ENCODE peak calls at places on chromosomes 7 and 10, in nine cellular contexts. One of them, this sample, is unnamed.

GRCh38 chr10:107971411-107971810 is 806.9 kb upstream of the SORCS1 start:
- DNase-seq in stomach: no peak
- DNase-seq in IMR-90: no peak
- DNase-seq in ovary: no peak
- DNase-seq in sigmoid colon: no peak
- DNase-seq in esophagus squamous epithelium: no peak
- DNase-seq in endothelial cell of umbilical vein: no peak
- DNase-seq in A549: no peak
- DNase-seq in body of pancreas: no peak
- DNase-seq in this sample: no peak

GRCh38 chr10:115830260-115830970 is 442.6 kb downstream of the GFRA1 start:
- DNase-seq in A549: no peak
- DNase-seq in ovary: no peak
- DNase-seq in body of pancreas: no peak
- DNase-seq in esophagus squamous epithelium: no peak
- DNase-seq in IMR-90: peak; percentile 88
- DNase-seq in endothelial cell of umbilical vein: no peak
- DNase-seq in stomach: no peak
- DNase-seq in sigmoid colon: no peak
- DNase-seq in this sample: no peak

GRCh38 chr10:53918755-53919154 is 882.3 kb downstream of the PCDH15 start:
- DNase-seq in sigmoid colon: no peak
- DNase-seq in esophagus squamous epithelium: no peak
- DNase-seq in endothelial cell of umbilical vein: no peak
- DNase-seq in body of pancreas: no peak
- DNase-seq in ovary: no peak
- DNase-seq in A549: no peak
- DNase-seq in IMR-90: no peak
- DNase-seq in stomach: no peak
- DNase-seq in this sample: no peak

GRCh38 chr7:53642361-53642760 is 606.9 kb downstream of the POM121L12 start:
- DNase-seq in IMR-90: no peak
- DNase-seq in stomach: no peak
- DNase-seq in ovary: no peak
- DNase-seq in A549: no peak
- DNase-seq in sigmoid colon: no peak
- DNase-seq in body of pancreas: no peak
- DNase-seq in esophagus squamous epithelium: no peak
- DNase-seq in endothelial cell of umbilical vein: no peak
- DNase-seq in this sample: no peak

GRCh38 chr10:11208908-11209809 is 191.5 kb downstream of the CELF2 start:
- DNase-seq in IMR-90: no peak
- DNase-seq in esophagus squamous epithelium: no peak
- DNase-seq in sigmoid colon: no peak
- DNase-seq in ovary: no peak
- DNase-seq in A549: no peak
- DNase-seq in body of pancreas: no peak
- DNase-seq in endothelial cell of umbilical vein: peak; percentile 6
- DNase-seq in stomach: no peak
- DNase-seq in this sample: no peak

GRCh38 chr10:126397640-126398382 is 9.5 kb upstream of the ADAM12 start:
- DNase-seq in stomach: no peak
- DNase-seq in esophagus squamous epithelium: no peak
- DNase-seq in sigmoid colon: no peak
- DNase-seq in A549: peak; percentile 58
- DNase-seq in ovary: no peak
- DNase-seq in IMR-90: peak; percentile 98
- DNase-seq in body of pancreas: no peak
- DNase-seq in endothelial cell of umbilical vein: no peak
- DNase-seq in this sample: no peak

GRCh38 chr7:41886906-41887311 is 184.0 kb upstream of the INHBA start:
- DNase-seq in body of pancreas: peak; percentile 17
- DNase-seq in stomach: peak; percentile 28
- DNase-seq in sigmoid colon: peak; percentile 87
- DNase-seq in A549: no peak
- DNase-seq in endothelial cell of umbilical vein: no peak
- DNase-seq in IMR-90: peak; percentile 98
- DNase-seq in ovary: peak; percentile 50
- DNase-seq in esophagus squamous epithelium: no peak
- DNase-seq in this sample: peak; percentile 66

GRCh38 chr10:103767756-103768155 is 87.6 kb downstream of the SH3PXD2A start:
- DNase-seq in stomach: no peak
- DNase-seq in A549: no peak
- DNase-seq in endothelial cell of umbilical vein: no peak
- DNase-seq in ovary: no peak
- DNase-seq in body of pancreas: no peak
- DNase-seq in IMR-90: peak; percentile 33
- DNase-seq in esophagus squamous epithelium: no peak
- DNase-seq in sigmoid colon: no peak
- DNase-seq in this sample: no peak

GRCh38 chr10:60460058-60460457 is 70.4 kb upstream of the ANK3 start:
- DNase-seq in IMR-90: no peak
- DNase-seq in stomach: no peak
- DNase-seq in ovary: no peak
- DNase-seq in body of pancreas: no peak
- DNase-seq in endothelial cell of umbilical vein: no peak
- DNase-seq in sigmoid colon: no peak
- DNase-seq in A549: no peak
- DNase-seq in esophagus squamous epithelium: no peak
- DNase-seq in this sample: no peak

GRCh38 chr7:85829176-85829575 is 642.3 kb upstream of the SEMA3D start:
- DNase-seq in IMR-90: no peak
- DNase-seq in A549: no peak
- DNase-seq in sigmoid colon: no peak
- DNase-seq in endothelial cell of umbilical vein: no peak
- DNase-seq in ovary: no peak
- DNase-seq in esophagus squamous epithelium: no peak
- DNase-seq in body of pancreas: no peak
- DNase-seq in stomach: no peak
- DNase-seq in this sample: no peak

GRCh38 chr7:134034652-134035051 is 92.5 kb upstream of the LRGUK start:
- DNase-seq in esophagus squamous epithelium: no peak
- DNase-seq in endothelial cell of umbilical vein: no peak
- DNase-seq in stomach: no peak
- DNase-seq in body of pancreas: no peak
- DNase-seq in A549: no peak
- DNase-seq in IMR-90: no peak
- DNase-seq in sigmoid colon: no peak
- DNase-seq in ovary: no peak
- DNase-seq in this sample: no peak

GRCh38 chr7:7771452-7771851 is 53.0 kb upstream of the RPA3 start:
- DNase-seq in endothelial cell of umbilical vein: no peak
- DNase-seq in esophagus squamous epithelium: no peak
- DNase-seq in sigmoid colon: no peak
- DNase-seq in ovary: no peak
- DNase-seq in body of pancreas: no peak
- DNase-seq in stomach: no peak
- DNase-seq in A549: no peak
- DNase-seq in IMR-90: peak; percentile 28
- DNase-seq in this sample: no peak

GRCh38 chr7:33529070-33529469 is 376.3 kb upstream of the BMPER start:
- DNase-seq in esophagus squamous epithelium: no peak
- DNase-seq in ovary: no peak
- DNase-seq in body of pancreas: no peak
- DNase-seq in sigmoid colon: no peak
- DNase-seq in stomach: no peak
- DNase-seq in IMR-90: no peak
- DNase-seq in A549: no peak
- DNase-seq in endothelial cell of umbilical vein: no peak
- DNase-seq in this sample: no peak

GRCh38 chr10:110912374-110912773 is 6.6 kb downstream of the BBIP1 start:
- DNase-seq in stomach: no peak
- DNase-seq in sigmoid colon: no peak
- DNase-seq in esophagus squamous epithelium: no peak
- DNase-seq in IMR-90: peak; percentile 80
- DNase-seq in body of pancreas: no peak
- DNase-seq in endothelial cell of umbilical vein: no peak
- DNase-seq in A549: no peak
- DNase-seq in ovary: no peak
- DNase-seq in this sample: no peak

GRCh38 chr10:93589648-93590562 is 11.1 kb downstream of the RBP4 start:
- DNase-seq in A549: no peak
- DNase-seq in stomach: no peak
- DNase-seq in body of pancreas: no peak
- DNase-seq in esophagus squamous epithelium: no peak
- DNase-seq in sigmoid colon: no peak
- DNase-seq in endothelial cell of umbilical vein: no peak
- DNase-seq in IMR-90: no peak
- DNase-seq in ovary: no peak
- DNase-seq in this sample: no peak

GRCh38 chr7:127530148-127530547 is 55.2 kb downstream of the GCC1 start:
- DNase-seq in sigmoid colon: no peak
- DNase-seq in stomach: no peak
- DNase-seq in ovary: no peak
- DNase-seq in body of pancreas: no peak
- DNase-seq in endothelial cell of umbilical vein: no peak
- DNase-seq in A549: no peak
- DNase-seq in esophagus squamous epithelium: no peak
- DNase-seq in IMR-90: no peak
- DNase-seq in this sample: no peak

GRCh38 chr7:47600199-47601118 is 18.5 kb upstream of the TNS3 start:
- DNase-seq in body of pancreas: peak; percentile 53
- DNase-seq in stomach: peak; percentile 47
- DNase-seq in esophagus squamous epithelium: no peak
- DNase-seq in IMR-90: peak; percentile 86
- DNase-seq in endothelial cell of umbilical vein: peak; percentile 55
- DNase-seq in A549: no peak
- DNase-seq in ovary: no peak
- DNase-seq in sigmoid colon: no peak
- DNase-seq in this sample: no peak

GRCh38 chr10:18650618-18651017 is 769 bp downstream of the NSUN6 start:
- DNase-seq in sigmoid colon: no peak
- DNase-seq in esophagus squamous epithelium: no peak
- DNase-seq in stomach: no peak
- DNase-seq in IMR-90: no peak
- DNase-seq in A549: no peak
- DNase-seq in ovary: no peak
- DNase-seq in body of pancreas: no peak
- DNase-seq in endothelial cell of umbilical vein: peak; percentile 40
- DNase-seq in this sample: no peak

GRCh38 chr7:3393862-3394261 is 92.8 kb downstream of the SDK1 start:
- DNase-seq in endothelial cell of umbilical vein: peak; percentile 8
- DNase-seq in sigmoid colon: no peak
- DNase-seq in esophagus squamous epithelium: no peak
- DNase-seq in A549: no peak
- DNase-seq in IMR-90: no peak
- DNase-seq in body of pancreas: no peak
- DNase-seq in stomach: no peak
- DNase-seq in ovary: no peak
- DNase-seq in this sample: no peak
- TF ChIP-seq CTCF in endothelial cell of umbilical vein: no peak
- TF ChIP-seq CTCF in sigmoid colon: no peak
- TF ChIP-seq CTCF in esophagus squamous epithelium: no peak
- TF ChIP-seq CTCF in A549: no peak
- TF ChIP-seq CTCF in IMR-90: peak; percentile 11
- TF ChIP-seq CTCF in body of pancreas: no peak
- TF ChIP-seq CTCF in stomach: no peak
- TF ChIP-seq CTCF in ovary: no peak
- TF ChIP-seq CTCF in this sample: no peak

GRCh38 chr10:95837368-95837776 is 70.4 kb upstream of the CC2D2B start:
- DNase-seq in IMR-90: no peak
- DNase-seq in ovary: no peak
- DNase-seq in A549: no peak
- DNase-seq in body of pancreas: no peak
- DNase-seq in sigmoid colon: no peak
- DNase-seq in esophagus squamous epithelium: no peak
- DNase-seq in stomach: no peak
- DNase-seq in endothelial cell of umbilical vein: no peak
- DNase-seq in this sample: no peak
- H3K27ac ChIP-seq in IMR-90: no peak overlapping the region
- H3K27ac ChIP-seq in ovary: no peak overlapping the region
- H3K27ac ChIP-seq in A549: no peak overlapping the region
- H3K27ac ChIP-seq in body of pancreas: no peak overlapping the region
- H3K27ac ChIP-seq in sigmoid colon: peak overlapping the region; percentile 49
- H3K27ac ChIP-seq in esophagus squamous epithelium: peak overlapping the region; percentile 76
- H3K27ac ChIP-seq in stomach: peak overlapping the region; percentile 35
- H3K27ac ChIP-seq in endothelial cell of umbilical vein: no peak overlapping the region
- H3K27ac ChIP-seq in this sample: no peak overlapping the region

DNA sequence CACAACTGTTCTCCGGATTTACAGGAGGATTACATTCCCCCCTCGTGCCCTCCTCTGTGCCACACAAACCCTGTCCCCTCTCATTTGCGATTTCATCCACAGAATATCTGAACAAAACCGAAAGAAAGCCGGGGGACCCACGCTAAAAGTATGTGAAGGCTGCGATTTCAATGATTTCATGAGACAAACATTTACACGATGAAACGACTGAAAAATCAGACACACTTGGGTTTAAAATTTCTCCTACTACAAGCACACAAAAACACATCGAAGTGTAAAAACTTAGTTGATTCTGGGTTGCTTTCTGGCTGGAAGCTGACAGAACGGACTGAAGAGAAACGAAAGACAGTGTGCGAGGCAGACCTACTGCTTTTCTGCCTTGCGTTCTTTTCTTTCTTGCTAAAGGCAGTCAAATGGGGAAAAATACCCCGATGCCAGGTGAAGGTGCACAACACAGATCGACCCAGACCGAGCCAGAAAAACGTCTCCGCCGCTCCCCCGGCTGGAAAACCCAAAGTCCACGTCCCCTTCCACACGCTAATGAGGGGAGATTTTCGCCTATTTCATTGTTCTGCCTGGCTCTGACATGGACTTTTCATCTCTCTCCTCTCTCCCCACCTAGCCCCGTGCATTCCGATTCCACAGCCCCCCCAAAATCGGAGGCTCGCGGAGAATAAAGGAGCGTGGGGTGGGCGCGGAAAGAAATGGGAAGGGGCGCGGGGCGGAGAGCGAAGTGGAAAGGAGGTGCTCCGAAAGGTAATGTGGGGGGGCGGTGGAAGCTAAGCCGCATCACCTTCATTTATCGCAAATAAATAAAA is 1.1 kb downstream of the HIPK2 start:
- DNase-seq in sigmoid colon: no peak
- DNase-seq in A549: peak; percentile 52
- DNase-seq in esophagus squamous epithelium: no peak
- DNase-seq in endothelial cell of umbilical vein: peak; percentile 70
- DNase-seq in stomach: no peak
- DNase-seq in ovary: peak; percentile 35
- DNase-seq in body of pancreas: peak; percentile 28
- DNase-seq in IMR-90: peak; percentile 54
- DNase-seq in this sample: peak; percentile 20
- TF ChIP-seq POLR2A in sigmoid colon: no peak
- TF ChIP-seq POLR2A in A549: no peak
- TF ChIP-seq POLR2A in esophagus squamous epithelium: no peak
- TF ChIP-seq POLR2A in endothelial cell of umbilical vein: no peak
- TF ChIP-seq POLR2A in stomach: no peak
- TF ChIP-seq POLR2A in ovary: no peak
- TF ChIP-seq POLR2A in body of pancreas: no peak
- TF ChIP-seq POLR2A in IMR-90: no peak
- TF ChIP-seq POLR2A in this sample: no peak

DNA sequence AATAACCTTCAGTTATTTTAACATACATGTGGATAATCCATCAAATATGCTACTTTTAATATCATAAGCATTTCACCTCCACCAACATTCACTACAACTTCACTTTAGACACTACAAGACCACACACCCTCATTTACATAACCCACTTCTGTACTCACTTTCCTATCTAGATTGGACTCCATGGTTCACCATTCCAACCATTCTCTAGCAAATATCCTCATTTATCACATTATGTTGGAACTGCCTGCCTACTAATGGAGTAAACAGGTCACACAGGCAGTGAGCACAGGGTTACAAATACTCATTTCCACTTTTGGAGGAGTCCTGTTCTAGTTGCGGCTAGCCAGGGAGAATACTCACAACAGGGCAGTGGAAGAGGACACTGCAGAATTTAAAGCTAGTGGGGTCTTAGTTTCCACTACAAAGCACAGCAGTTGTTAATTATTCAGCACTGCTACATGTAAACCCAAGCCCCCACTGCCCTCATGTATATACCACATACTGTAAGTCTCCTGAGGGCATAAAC is 18.3 kb downstream of the SNX13 start:
- DNase-seq in sigmoid colon: no peak
- DNase-seq in ovary: no peak
- DNase-seq in endothelial cell of umbilical vein: no peak
- DNase-seq in stomach: no peak
- DNase-seq in IMR-90: no peak
- DNase-seq in esophagus squamous epithelium: no peak
- DNase-seq in A549: no peak
- DNase-seq in body of pancreas: no peak
- DNase-seq in this sample: no peak
- TF ChIP-seq CTCF in sigmoid colon: no peak
- TF ChIP-seq CTCF in ovary: no peak
- TF ChIP-seq CTCF in endothelial cell of umbilical vein: no peak
- TF ChIP-seq CTCF in stomach: no peak
- TF ChIP-seq CTCF in IMR-90: no peak
- TF ChIP-seq CTCF in esophagus squamous epithelium: no peak
- TF ChIP-seq CTCF in A549: no peak
- TF ChIP-seq CTCF in body of pancreas: no peak
- TF ChIP-seq CTCF in this sample: no peak